ENCODE peak calls at places on chromosome 15, in seven cellular contexts. M is effector CD4-positive, alpha-beta T cell; Z is NCI-H524; P is amygdala; E is NCI-H2029; Y is NCI-H1105; Q is Caki2. X is an unnamed sample.

GRCh38 chr15:90016721-90017120 is 15.6 kb downstream of the ZNF710 start:
- DNase-seq in Q (no peak), P (no peak), M (no peak), Z (no peak), Y (no peak), E (no peak), X (no peak)

GRCh38 chr15:65431731-65432130 is 9.0 kb upstream of the IGDCC4 start:
- DNase-seq in Z (no peak), M (no peak), E (no peak), Y (no peak), P (no peak), Q (no peak), X (no peak)

GRCh38 chr15:76123031-76123430 is 63.2 kb downstream of the TMEM266 start:
- DNase-seq in P (no peak), M (no peak), Q (no peak), Y (no peak), Z (no peak), E (no peak), X (no peak)

GRCh38 chr15:69729167-69729748 is 276.6 kb downstream of the RPLP1 start:
- DNase-seq in E (no peak), M (peak), Q (peak), P (no peak), Z (no peak), Y (no peak), X (peak)

GRCh38 chr15:65937476-65937875 is 68.2 kb downstream of the RAB11A start:
- DNase-seq in Y (no peak), M (no peak), Q (peak), Z (no peak), E (peak), P (no peak), X (no peak)

GRCh38 chr15:68209735-68210408 is 4.7 kb upstream of the CALML4 start:
- DNase-seq in Y (no peak), P (no peak), Z (no peak), E (no peak), M (no peak), Q (no peak), X (peak)

GRCh38 chr15:99305761-99306505 is 54.7 kb downstream of the LRRC28 start:
- DNase-seq in Y (peak), P (no peak), M (no peak), E (peak), Z (peak), Q (no peak), X (no peak)

GRCh38 chr15:32802296-32802936 is 84.6 kb downstream of the GREM1 start:
- DNase-seq in Y (no peak), M (no peak), Q (no peak), Z (no peak), E (no peak), P (no peak), X (peak)

GRCh38 chr15:66254364-66255292 is 1.1 kb upstream of the MEGF11 start:
- DNase-seq in Q (no peak), P (no peak), M (no peak), Z (no peak), E (no peak), Y (no peak), X (no peak)

GRCh38 chr15:45205192-45205591 is 17.4 kb upstream of the SHF start:
- DNase-seq in Q (peak), M (peak), P (no peak), Z (peak), E (peak), Y (peak), X (peak)

GRCh38 chr15:40091861-40092415 is 16.7 kb downstream of the BMF start:
- DNase-seq in Q (no peak), P (no peak), M (no peak), E (no peak), Y (no peak), Z (peak), X (no peak)

GRCh38 chr15:22262613-22263020 is 182.3 kb downstream of the OR4M2 start:
- DNase-seq in Z (no peak), P (no peak), Y (no peak), Q (no peak), E (no peak), M (peak), X (no peak)

GRCh38 chr15:68271854-68272471 is 5.6 kb upstream of the FEM1B start:
- DNase-seq in P (no peak), Z (no peak), M (no peak), Q (peak), Y (no peak), E (no peak), X (no peak)

GRCh38 chr15:59300618-59301139 is 72.0 kb downstream of the MYO1E start:
- DNase-seq in Z (no peak), Y (peak), Q (no peak), P (no peak), E (peak), M (no peak), X (no peak)

GRCh38 chr15:77251662-77252061 is 168.2 kb downstream of the PEAK1 start:
- DNase-seq in Y (no peak), M (no peak), Q (no peak), E (no peak), P (no peak), Z (no peak), X (peak)

GRCh38 chr15:81227716-81228115 is 31.0 kb downstream of the IL16 start:
- DNase-seq in Q (no peak), M (no peak), Y (no peak), P (no peak), Z (no peak), E (no peak), X (no peak)

GRCh38 chr15:34609658-34610057 is 26.2 kb upstream of the GOLGA8B start:
- DNase-seq in M (no peak), E (no peak), Q (no peak), Z (peak), Y (no peak), P (no peak), X (no peak)

GRCh38 chr15:74616020-74616939 is 644 bp downstream of the CLK3 start:
- DNase-seq in P (no peak), M (peak), Z (no peak), Y (no peak), Q (peak), E (peak), X (peak)

GRCh38 chr15:89514596-89515406 is 18.4 kb upstream of the RHCG start:
- DNase-seq in E (no peak), Y (no peak), Z (no peak), M (no peak), Q (no peak), P (no peak), X (no peak)

GRCh38 chr15:32029409-32029861 is 880 bp upstream of the CHRNA7 start:
- DNase-seq in Z (peak), M (no peak), Y (peak), Q (peak), E (no peak), P (no peak), X (no peak)

GRCh38 chr15:44471885-44472284 is 44.5 kb downstream of the CTDSPL2 start:
- DNase-seq in E (no peak), Z (no peak), Q (no peak), Y (no peak), P (no peak), M (no peak), X (no peak)

GRCh38 chr15:73647259-73648026 is 14.3 kb upstream of the NPTN start:
- DNase-seq in P (no peak), Y (no peak), Z (no peak), M (no peak), Q (no peak), E (no peak), X (no peak)

GRCh38 chr15:42921049-42921731 is 612 bp upstream of the TTBK2 start:
- DNase-seq in Y (no peak), Z (no peak), M (peak), P (no peak), Q (peak), E (no peak), X (peak)

GRCh38 chr15:78070049-78070698 is 7.3 kb downstream of the TBC1D2B start:
- DNase-seq in E (no peak), M (peak), P (no peak), Q (no peak), Y (no peak), Z (no peak), X (peak)

GRCh38 chr15:51263726-51264125 is 74.7 kb downstream of the CYP19A1 start:
- DNase-seq in Z (no peak), E (no peak), M (no peak), Y (no peak), P (no peak), Q (no peak), X (no peak)

GRCh38 chr15:65286069-65286703 is 497 bp downstream of the PARP16 start:
- DNase-seq in E (no peak), Y (no peak), M (no peak), Z (peak), Q (no peak), P (no peak), X (peak)

GRCh38 chr15:71679223-71680078 is 130.9 kb upstream of the NR2E3 start:
- DNase-seq in E (no peak), M (no peak), Z (no peak), Y (no peak), Q (no peak), P (no peak), X (no peak)